ENCODE peak calls at places on chromosomes 13 and 19, in eight cellular contexts. M is transverse colon, F is HCT116, D is sigmoid colon, P is Panc1, J is upper lobe of left lung, X is K562, O is endothelial cell of umbilical vein. N is an unnamed sample.

GRCh38 chr13:95073826-95074345 is 227.4 kb downstream of the ABCC4 start:
- DNase-seq in O (no peak), M (no peak), P (no peak), F (no peak), X (no peak), J (no peak), D (no peak), N (no peak)

GRCh38 chr13:109784590-109785140 is 1.7 kb downstream of the IRS2 start:
- DNase-seq in M (peak; percentile 80), J (peak; percentile 97), X (no peak), F (no peak), D (peak; percentile 88), O (peak; percentile 51), P (no peak), N (peak; percentile 75)

GRCh38 chr19:6674868-6675305 is 4.9 kb upstream of the TNFSF14 start:
- DNase-seq in P (no peak), F (no peak), J (no peak), X (peak; percentile 88), O (peak; percentile 56), D (no peak), M (peak; percentile 67), N (no peak)

GRCh38 chr13:99203601-99204579 is 3.2 kb downstream of the UBAC2 start:
- DNase-seq in F (no peak), X (no peak), D (no peak), O (no peak), J (no peak), P (no peak), M (no peak), N (no peak)

GRCh38 chr13:110475550-110476219 is 85.8 kb downstream of the RAB20 start:
- DNase-seq in P (no peak), X (no peak), D (no peak), F (no peak), O (no peak), J (no peak), M (no peak), N (no peak)

GRCh38 chr13:66714795-66715194 is 515.3 kb downstream of the PCDH9 start:
- DNase-seq in J (no peak), X (no peak), D (no peak), O (no peak), F (no peak), M (no peak), P (no peak), N (no peak)

GRCh38 chr13:46124531-46124966 is 19.7 kb upstream of the CPB2 start:
- DNase-seq in P (no peak), D (no peak), O (no peak), M (no peak), F (no peak), X (no peak), J (no peak), N (no peak)

GRCh38 chr13:64347662-64348061 is 2882.5 kb downstream of the PCDH9 start:
- DNase-seq in O (no peak), P (no peak), D (no peak), X (no peak), J (no peak), F (no peak), M (no peak), N (no peak)

GRCh38 chr13:20901668-20902437 is 693 bp downstream of the XPO4 start:
- DNase-seq in X (peak; percentile 64), O (peak; percentile 40), M (peak; percentile 57), J (peak; percentile 69), P (no peak), F (peak; percentile 15), D (no peak), N (no peak)

GRCh38 chr13:35139591-35139990 is 197.5 kb downstream of the NBEA start:
- DNase-seq in D (no peak), M (no peak), O (peak; percentile 81), F (no peak), J (no peak), P (no peak), X (no peak), N (no peak)

GRCh38 chr19:43316591-43317319 is 36.7 kb upstream of the CD177 start:
- DNase-seq in J (peak; percentile 39), F (peak; percentile 73), D (no peak), X (peak; percentile 57), P (peak; percentile 5), M (peak; percentile 26), O (no peak), N (no peak)

GRCh38 chr13:104641309-104641708 is 1575.1 kb upstream of the SLC10A2 start:
- DNase-seq in F (no peak), O (peak; percentile 4), J (no peak), X (no peak), M (no peak), P (no peak), D (no peak), N (no peak)

DNA sequence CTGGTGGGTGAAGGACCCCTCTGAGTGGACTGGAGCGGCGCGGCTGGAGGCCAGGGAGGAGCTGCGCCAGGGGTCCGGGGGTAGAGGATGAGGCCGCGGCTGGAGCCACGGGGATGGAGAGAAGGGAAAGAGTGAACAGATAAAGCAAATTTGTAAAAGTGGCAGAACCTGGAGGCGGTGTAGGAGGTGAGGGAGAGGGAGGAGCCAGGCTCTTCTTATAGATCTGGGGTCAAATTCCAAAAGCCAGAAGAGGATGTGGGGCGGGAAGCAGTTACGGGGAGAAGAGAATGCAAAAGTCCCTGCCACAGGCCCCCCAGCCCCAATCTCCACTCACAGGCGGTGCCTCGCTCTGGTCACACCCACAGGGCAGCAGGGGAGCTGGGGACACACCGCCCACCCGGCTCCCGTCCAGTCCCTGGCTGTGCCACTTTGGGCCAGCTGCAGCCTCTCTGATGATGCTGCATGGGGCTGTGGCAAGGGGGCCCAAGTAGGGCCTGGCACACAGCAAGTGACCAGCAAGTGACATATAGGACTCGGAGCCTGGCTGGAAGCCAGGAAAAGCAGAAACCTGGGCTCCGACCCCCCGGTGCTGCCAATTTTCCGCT is 11.1 kb downstream of the LRRC4B start:
- DNase-seq in J (no peak), M (no peak), F (no peak), P (no peak), O (no peak), X (peak; percentile 35), D (no peak), N (no peak)
- TF ChIP-seq POLR2AphosphoS5 in J (no peak), M (no peak), F (no peak), P (no peak), O (no peak), X (no peak), D (no peak), N (no peak)

DNA sequence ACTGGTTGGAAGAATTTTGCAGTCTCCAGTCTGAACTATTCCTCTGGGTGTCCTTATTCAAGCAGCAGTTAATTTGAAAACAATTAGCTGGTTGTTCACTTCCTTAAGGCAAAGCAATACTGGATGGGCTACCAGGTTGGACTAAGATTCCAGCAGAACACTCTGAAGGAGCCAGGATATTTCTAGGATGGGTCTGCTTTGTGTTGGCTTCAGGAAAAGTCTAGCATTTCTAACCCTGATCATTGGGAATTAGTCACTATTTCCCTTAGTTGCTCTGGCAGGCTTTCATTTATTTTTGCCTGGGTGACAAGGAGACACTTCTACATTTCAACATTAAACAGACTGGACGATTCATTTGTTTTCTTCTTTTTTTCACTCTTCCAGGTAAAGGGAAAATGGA is 228.5 kb downstream of the ENOX1 start:
- DNase-seq in O (no peak), D (no peak), M (no peak), J (no peak), F (no peak), X (no peak), P (no peak), N (no peak)
- TF ChIP-seq POLR2AphosphoS5 in O (no peak), D (no peak), M (no peak), J (no peak), F (no peak), X (no peak), P (no peak), N (no peak)

GRCh38 chr19:34505321-34506025 is 23.9 kb downstream of the WTIP start:
- DNase-seq in M (no peak), J (peak; percentile 63), D (peak; percentile 60), P (no peak), X (no peak), F (no peak), O (no peak), N (no peak)

GRCh38 chr19:34502582-34503545 is 21.3 kb downstream of the WTIP start:
- DNase-seq in M (no peak), J (no peak), O (no peak), F (no peak), P (no peak), X (no peak), D (peak; percentile 37), N (no peak)

GRCh38 chr19:34504809-34505291 is 23.3 kb downstream of the WTIP start:
- DNase-seq in M (no peak), X (no peak), F (no peak), J (no peak), P (no peak), O (no peak), D (peak; percentile 60), N (no peak)

GRCh38 chr19:34504273-34504808 is 22.8 kb downstream of the WTIP start:
- DNase-seq in F (no peak), O (no peak), P (no peak), D (no peak), M (no peak), X (no peak), J (no peak), N (no peak)

GRCh38 chr19:34503546-34504272 is 22.2 kb downstream of the WTIP start:
- DNase-seq in O (no peak), M (no peak), F (no peak), D (no peak), P (no peak), J (no peak), X (no peak), N (no peak)
- TF ChIP-seq POLR2AphosphoS5 in O (no peak), M (no peak), F (no peak), D (no peak), P (no peak), J (no peak), X (no peak), N (no peak)

GRCh38 chr19:17734146-17734545 is 14.9 kb downstream of the MAP1S start:
- DNase-seq in O (no peak), P (no peak), F (no peak), X (no peak), J (no peak), M (no peak), D (no peak), N (no peak)

GRCh38 chr19:17737690-17738153 is 13.6 kb upstream of the FCHO1 start:
- DNase-seq in M (no peak), X (no peak), D (no peak), O (no peak), J (no peak), P (no peak), F (no peak), N (no peak)

GRCh38 chr19:17733127-17733526 is 13.8 kb downstream of the MAP1S start:
- DNase-seq in M (no peak), P (no peak), F (no peak), J (peak; percentile 78), O (no peak), X (no peak), D (no peak), N (no peak)

GRCh38 chr19:17739121-17739875 is 12.0 kb upstream of the FCHO1 start:
- DNase-seq in J (no peak), D (no peak), P (no peak), F (no peak), O (no peak), X (peak; percentile 76), M (peak; percentile 49), N (no peak)

DNA sequence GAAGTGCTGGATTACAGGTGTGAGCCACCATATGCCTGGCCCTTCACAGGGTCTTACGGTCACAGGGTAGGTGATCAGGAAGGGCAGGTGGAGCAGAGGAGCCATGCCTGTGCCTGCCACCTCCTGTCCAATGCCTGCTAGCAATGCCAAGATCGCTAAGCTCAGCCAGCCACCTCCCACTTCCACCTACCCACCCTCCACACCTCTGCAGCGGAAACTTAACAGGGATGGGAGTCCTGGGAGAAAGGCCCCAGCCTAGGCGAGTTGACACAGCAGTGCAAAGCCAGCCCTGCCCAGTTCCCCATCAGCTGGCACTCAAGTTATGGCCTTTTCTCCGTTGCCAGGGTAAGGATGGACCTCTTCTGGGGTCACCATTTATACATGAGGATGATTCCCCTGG is 15.9 kb upstream of the FCHO1 start:
- DNase-seq in O (no peak), P (no peak), D (no peak), M (no peak), X (no peak), J (no peak), F (no peak), N (no peak)
- TF ChIP-seq POLR2AphosphoS5 in O (no peak), P (no peak), D (no peak), M (no peak), X (no peak), J (no peak), F (no peak), N (no peak)